ENCODE peak calls at places on chromosomes 6 and 20, in eight cellular contexts. W is Peyer's patch, T is endothelial cell, N is cardiac muscle cell, Y is HepG2, D is kidney epithelial cell, S is GM13976, X is epithelial cell of esophagus. E is an unnamed sample.

GRCh38 chr20:63737940-63738686 is 1.5 kb upstream of the SLC2A4RG start:
- DNase-seq in W (peak), T (peak), N (no peak), Y (peak), D (no peak), S (peak), X (no peak), E (no peak)

GRCh38 chr6:169962604-169963469 is 211.4 kb downstream of the ERMARD start:
- DNase-seq in W (peak), T (no peak), N (no peak), Y (no peak), D (no peak), S (no peak), X (no peak), E (no peak)

GRCh38 chr6:90466191-90466940 is 120.5 kb downstream of the MAP3K7 start:
- DNase-seq in W (no peak), T (no peak), N (no peak), Y (no peak), D (peak), S (no peak), X (peak), E (no peak)

GRCh38 chr20:47356526-47357295 is at the start of gene ZMYND8:
- DNase-seq in W (peak), T (peak), N (peak), Y (peak), D (no peak), S (peak), X (peak), E (peak)

GRCh38 chr6:150606258-150607043 is 6.8 kb downstream of the PLEKHG1 start:
- DNase-seq in W (no peak), T (no peak), N (no peak), Y (no peak), D (no peak), S (no peak), X (no peak), E (no peak)

GRCh38 chr6:113674075-113674474 is 183.1 kb upstream of the MARCKS start:
- DNase-seq in W (no peak), T (no peak), N (no peak), Y (no peak), D (no peak), S (no peak), X (no peak), E (no peak)

GRCh38 chr6:158672726-158673125 is 22.9 kb downstream of the SYTL3 start:
- DNase-seq in W (no peak), T (no peak), N (no peak), Y (no peak), D (no peak), S (no peak), X (no peak), E (no peak)

GRCh38 chr20:44264287-44264686 is 17.2 kb downstream of the GDAP1L1 start:
- DNase-seq in W (no peak), T (no peak), N (peak), Y (no peak), D (no peak), S (no peak), X (peak), E (no peak)

GRCh38 chr6:63186970-63187369 is 24.3 kb upstream of the FKBP1C start:
- DNase-seq in W (no peak), T (no peak), N (no peak), Y (no peak), D (no peak), S (no peak), X (no peak), E (no peak)

GRCh38 chr6:169961772-169962561 is 210.5 kb downstream of the ERMARD start:
- DNase-seq in W (peak), T (peak), N (peak), Y (no peak), D (no peak), S (no peak), X (no peak), E (peak)

GRCh38 chr6:110181131-110182027 is 1.2 kb downstream of the CDC40 start:
- DNase-seq in W (no peak), T (no peak), N (no peak), Y (no peak), D (no peak), S (peak), X (peak), E (no peak)

GRCh38 chr20:4853787-4854295 is 132.1 kb downstream of the PRND start:
- DNase-seq in W (no peak), T (no peak), N (no peak), Y (no peak), D (no peak), S (no peak), X (no peak), E (no peak)

GRCh38 chr20:47931002-47931401 is 145.7 kb upstream of the SULF2 start:
- DNase-seq in W (no peak), T (no peak), N (no peak), Y (no peak), D (no peak), S (no peak), X (no peak), E (no peak)

GRCh38 chr6:142696689-142697088 is 248.3 kb downstream of the HIVEP2 start:
- DNase-seq in W (no peak), T (no peak), N (no peak), Y (no peak), D (no peak), S (no peak), X (peak), E (no peak)

GRCh38 chr20:59574308-59574707 is 30.0 kb upstream of the PHACTR3 start:
- DNase-seq in W (no peak), T (no peak), N (no peak), Y (no peak), D (no peak), S (peak), X (no peak), E (no peak)

DNA sequence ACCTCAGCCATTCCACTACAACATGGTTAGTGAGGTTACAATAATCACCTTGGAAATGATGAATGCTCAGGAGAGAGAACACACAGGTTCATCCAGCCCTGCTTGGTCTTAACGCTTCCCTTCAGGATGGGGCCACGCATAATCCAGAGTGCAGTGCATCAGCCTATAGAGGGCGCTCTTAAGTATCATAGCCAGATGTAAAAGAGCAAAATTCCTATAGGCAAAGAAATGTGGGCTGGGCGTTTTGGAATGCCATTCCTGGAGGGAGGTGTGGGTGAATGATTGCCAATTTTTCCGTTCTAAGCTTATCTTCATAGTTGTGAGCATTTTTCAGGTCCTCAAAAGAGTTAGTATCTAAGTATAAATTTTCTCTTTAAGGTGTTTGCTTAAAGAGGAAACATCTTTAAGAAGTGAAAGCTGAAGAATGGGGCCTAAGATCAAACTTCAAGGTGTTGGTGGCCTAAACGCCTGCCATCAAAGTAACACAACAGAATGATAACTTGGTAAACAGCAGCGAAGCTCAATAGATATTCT is 1.8 kb downstream of the RIPOR2 start:
- DNase-seq in W (no peak), T (peak), N (peak), Y (peak), D (no peak), S (no peak), X (peak), E (peak)
- TF ChIP-seq CTCF in W (peak), T (peak), N (peak), Y (peak), D (peak), S (peak), X (peak), E (peak)

GRCh38 chr6:27472182-27472616 is 706 bp downstream of the ZNF184 start:
- DNase-seq in W (no peak), T (peak), N (peak), Y (peak), D (peak), S (peak), X (peak), E (peak)
- TF ChIP-seq CTCF in W (no peak), T (no peak), N (no peak), Y (no peak), D (no peak), S (no peak), X (peak), E (no peak)

DNA sequence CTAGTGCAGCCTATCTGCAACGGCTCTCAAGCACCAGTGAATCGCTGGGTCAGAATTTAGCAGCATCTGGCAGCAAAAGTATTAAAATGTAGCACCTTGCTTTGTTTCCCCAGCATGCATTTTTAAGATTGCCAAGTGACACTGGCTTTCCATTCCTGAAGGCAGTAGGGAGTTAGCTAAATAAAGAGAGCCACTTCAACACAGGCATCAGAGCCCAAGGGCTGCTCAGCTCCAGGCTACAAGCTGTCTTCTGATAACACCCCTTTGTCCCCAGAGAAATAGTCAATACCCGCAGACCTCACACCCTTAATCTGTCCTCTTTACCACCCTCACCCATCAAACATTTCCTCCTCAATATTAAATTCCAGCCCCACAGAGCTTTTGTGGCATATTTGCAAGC is 19.7 kb upstream of the MDFI start:
- DNase-seq in W (no peak), T (no peak), N (peak), Y (no peak), D (no peak), S (no peak), X (no peak), E (no peak)
- TF ChIP-seq CTCF in W (no peak), T (no peak), N (no peak), Y (no peak), D (no peak), S (no peak), X (no peak), E (no peak)

GRCh38 chr6:93419304-93420162 is at the start of gene EPHA7:
- DNase-seq in W (peak), T (peak), N (peak), Y (no peak), D (peak), S (peak), X (peak), E (no peak)

GRCh38 chr6:93418448-93419303 is 683 bp downstream of the EPHA7 start:
- DNase-seq in W (peak), T (peak), N (peak), Y (no peak), D (no peak), S (peak), X (peak), E (no peak)

GRCh38 chr6:93420163-93420806 is 926 bp upstream of the EPHA7 start:
- DNase-seq in W (no peak), T (no peak), N (peak), Y (no peak), D (no peak), S (no peak), X (no peak), E (no peak)

GRCh38 chr6:93424303-93425064 is 5.1 kb upstream of the EPHA7 start:
- DNase-seq in W (no peak), T (peak), N (peak), Y (no peak), D (no peak), S (no peak), X (peak), E (no peak)

GRCh38 chr6:93423542-93423941 is 4.2 kb upstream of the EPHA7 start:
- DNase-seq in W (no peak), T (peak), N (peak), Y (peak), D (no peak), S (no peak), X (peak), E (no peak)
- TF ChIP-seq CTCF in W (peak), T (peak), N (peak), Y (peak), D (peak), S (peak), X (no peak), E (no peak)

GRCh38 chr20:21353236-21353635 is 44.1 kb downstream of the NKX2-4 start:
- DNase-seq in W (no peak), T (no peak), N (no peak), Y (no peak), D (peak), S (no peak), X (peak), E (no peak)

GRCh38 chr20:21357851-21358250 is 39.5 kb downstream of the NKX2-4 start:
- DNase-seq in W (no peak), T (no peak), N (no peak), Y (peak), D (no peak), S (no peak), X (no peak), E (no peak)

GRCh38 chr20:21355981-21356380 is 41.3 kb downstream of the NKX2-4 start:
- DNase-seq in W (no peak), T (no peak), N (no peak), Y (no peak), D (no peak), S (no peak), X (no peak), E (no peak)

GRCh38 chr20:21352703-21353102 is 44.6 kb downstream of the NKX2-4 start:
- DNase-seq in W (no peak), T (no peak), N (no peak), Y (peak), D (no peak), S (no peak), X (peak), E (no peak)
- TF ChIP-seq CTCF in W (no peak), T (no peak), N (peak), Y (no peak), D (no peak), S (no peak), X (no peak), E (no peak)

GRCh38 chr6:88963139-88964090 is at the start of gene RNGTT:
- DNase-seq in W (peak), T (peak), N (peak), Y (peak), D (peak), S (peak), X (peak), E (peak)
- TF ChIP-seq CTCF in W (no peak), T (no peak), N (no peak), Y (peak), D (no peak), S (no peak), X (peak), E (no peak)

E was measured in CD4-positive, alpha-beta T cell.